ENCODE peak calls at places on chromosomes 2 and 18, in ten cellular contexts. E is neural progenitor cell, Q is astrocyte, W is lower lobe of right lung, D is fibroblast of lung, K is left ventricle myocardium inferior, S is right lobe of liver, L is Peyer's patch, A is mammary epithelial cell, V is psoas muscle. I is an unnamed sample.

GRCh38 chr18:78642561-78643398 is 336.8 kb upstream of the SALL3 start:
- DNase-seq in E (peak; percentile 20), Q (no peak), W (no peak), D (no peak), K (no peak), S (no peak), L (no peak), A (no peak), V (no peak), I (no peak)

GRCh38 chr2:142100967-142101366 is 29.8 kb downstream of the LRP1B start:
- DNase-seq in E (no peak), Q (no peak), W (no peak), D (peak; percentile 12), K (no peak), S (no peak), L (no peak), A (peak; percentile 30), V (no peak), I (no peak)

GRCh38 chr18:23277399-23277798 is 142.1 kb downstream of the CABLES1 start:
- DNase-seq in E (no peak), Q (no peak), W (no peak), D (no peak), K (no peak), S (no peak), L (no peak), A (peak; percentile 63), V (no peak), I (no peak)

GRCh38 chr18:46641917-46642316 is 15.1 kb downstream of the LOXHD1 start:
- DNase-seq in E (no peak), Q (no peak), W (no peak), D (peak; percentile 12), K (no peak), S (no peak), L (no peak), A (no peak), V (no peak), I (no peak)

GRCh38 chr2:167940361-167940744 is 307.0 kb downstream of the STK39 start:
- DNase-seq in E (no peak), Q (no peak), W (no peak), D (no peak), K (no peak), S (no peak), L (no peak), A (no peak), V (no peak), I (no peak)

GRCh38 chr18:63829886-63830285 is 54.7 kb downstream of the SERPINB7 start:
- DNase-seq in E (no peak), Q (no peak), W (no peak), D (no peak), K (no peak), S (no peak), L (no peak), A (no peak), V (no peak), I (no peak)

GRCh38 chr2:27471961-27472360 is 17.6 kb downstream of the IFT172 start:
- DNase-seq in E (no peak), Q (no peak), W (no peak), D (no peak), K (no peak), S (no peak), L (no peak), A (no peak), V (no peak), I (no peak)

GRCh38 chr2:150997702-150998480 is 263.8 kb downstream of the RBM43 start:
- DNase-seq in E (no peak), Q (no peak), W (no peak), D (no peak), K (no peak), S (no peak), L (no peak), A (no peak), V (no peak), I (no peak)

GRCh38 chr2:19881866-19882265 is 19.9 kb downstream of the TTC32 start:
- DNase-seq in E (no peak), Q (no peak), W (no peak), D (no peak), K (no peak), S (no peak), L (no peak), A (no peak), V (no peak), I (no peak)

GRCh38 chr2:54704238-54704637 is 19.2 kb upstream of the EML6 start:
- DNase-seq in E (no peak), Q (no peak), W (no peak), D (no peak), K (no peak), S (no peak), L (no peak), A (no peak), V (no peak), I (no peak)

GRCh38 chr2:18065264-18065663 is 186.8 kb downstream of the KCNS3 start:
- DNase-seq in E (no peak), Q (no peak), W (no peak), D (no peak), K (no peak), S (no peak), L (no peak), A (no peak), V (no peak), I (no peak)

GRCh38 chr2:18063826-18064485 is 185.5 kb downstream of the KCNS3 start:
- DNase-seq in E (no peak), Q (peak; percentile 10), W (no peak), D (peak; percentile 17), K (no peak), S (no peak), L (no peak), A (no peak), V (no peak), I (no peak)

GRCh38 chr2:18066894-18067293 is 188.4 kb downstream of the KCNS3 start:
- DNase-seq in E (no peak), Q (no peak), W (no peak), D (no peak), K (no peak), S (no peak), L (no peak), A (no peak), V (no peak), I (no peak)

GRCh38 chr2:18061717-18062116 is 183.2 kb downstream of the KCNS3 start:
- DNase-seq in E (peak; percentile 48), Q (no peak), W (no peak), D (no peak), K (no peak), S (no peak), L (no peak), A (no peak), V (no peak), I (no peak)

GRCh38 chr2:18062892-18063291 is 184.4 kb downstream of the KCNS3 start:
- DNase-seq in E (no peak), Q (peak; percentile 16), W (no peak), D (peak; percentile 23), K (peak; percentile 23), S (no peak), L (no peak), A (no peak), V (no peak), I (no peak)
- H3K27ac ChIP-seq in E (no peak overlapping the region), Q (no peak overlapping the region), W (peak overlapping the region; percentile 64), D (no peak overlapping the region), K (peak overlapping the region; percentile 77), S (no peak overlapping the region), L (no peak overlapping the region), A (no peak overlapping the region), V (no peak overlapping the region), I (no peak overlapping the region)

DNA sequence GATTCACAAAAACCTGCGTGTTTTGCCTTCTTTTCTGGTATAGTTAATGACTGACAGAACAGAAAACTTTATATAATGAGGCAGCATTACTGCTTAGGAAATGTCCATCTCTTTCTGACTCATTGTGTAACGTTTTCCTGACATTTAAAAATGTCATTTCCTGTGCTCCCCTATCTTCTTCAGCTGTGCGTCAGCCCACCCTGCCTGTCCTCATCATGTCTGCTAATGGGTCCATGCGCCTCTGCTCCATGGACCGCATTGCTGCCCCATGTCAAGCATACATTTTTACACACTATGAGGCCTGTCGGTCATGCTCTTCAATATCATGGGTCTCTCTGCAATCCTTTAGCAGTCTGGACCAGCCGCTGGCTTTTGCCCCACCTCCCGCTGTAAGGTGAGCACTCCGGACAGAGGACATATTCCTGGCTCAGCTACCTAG is 234.3 kb downstream of the CDCA7 start:
- DNase-seq in E (no peak), Q (peak; percentile 27), W (no peak), D (peak; percentile 46), K (no peak), S (no peak), L (no peak), A (no peak), V (no peak), I (no peak)
- H3K4me3 ChIP-seq in E (no peak overlapping the region), Q (no peak overlapping the region), W (no peak overlapping the region), D (no peak overlapping the region), K (no peak overlapping the region), S (no peak overlapping the region), L (no peak overlapping the region), A (no peak overlapping the region), V (peak overlapping the region; percentile 60), I (no peak overlapping the region)

DNA sequence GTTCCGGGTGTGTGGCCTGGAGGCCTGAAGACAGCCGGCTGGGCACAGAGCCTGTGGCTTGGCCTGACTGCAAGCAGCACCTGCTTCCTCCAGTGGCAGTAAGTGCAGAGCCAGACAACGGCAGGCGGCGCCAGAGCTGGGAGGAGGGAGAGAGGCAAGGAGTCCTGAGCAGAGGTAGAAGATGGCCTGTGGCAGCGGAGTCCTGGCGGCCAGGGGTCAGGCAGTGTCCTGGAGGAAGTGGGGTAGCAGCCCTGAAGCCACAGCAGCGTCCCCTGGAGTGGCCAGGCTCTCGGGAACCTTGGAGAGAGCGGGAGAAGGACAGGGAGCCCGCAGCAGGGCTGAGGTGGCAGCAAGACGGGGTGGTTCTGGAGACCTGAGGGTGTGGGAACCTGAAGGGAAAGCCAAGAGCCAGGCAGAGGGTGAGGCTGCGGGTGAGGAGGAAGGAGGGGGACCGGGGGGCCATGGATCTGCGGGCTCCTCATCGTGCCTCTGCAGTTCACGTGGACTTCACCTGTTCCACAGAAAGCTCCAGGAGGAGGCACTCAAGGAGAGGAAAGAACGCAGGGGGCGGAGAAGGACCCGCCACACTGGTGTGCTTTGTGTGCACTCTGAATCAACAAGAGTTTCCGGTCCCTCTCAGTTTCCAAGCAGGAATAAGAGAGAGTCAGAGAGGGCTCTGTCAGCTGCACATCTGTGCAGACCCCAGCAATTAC is 85.9 kb downstream of the USP40 start:
- DNase-seq in E (peak; percentile 27), Q (peak; percentile 55), W (peak; percentile 90), D (peak; percentile 70), K (no peak), S (no peak), L (peak; percentile 64), A (no peak), V (peak; percentile 82), I (peak; percentile 85)
- TF ChIP-seq CTCF in E (no peak), Q (no peak), W (peak; percentile 36), D (no peak), K (no peak), S (no peak), L (peak; percentile 24), A (peak; percentile 39), V (peak; percentile 41), I (no peak)

DNA sequence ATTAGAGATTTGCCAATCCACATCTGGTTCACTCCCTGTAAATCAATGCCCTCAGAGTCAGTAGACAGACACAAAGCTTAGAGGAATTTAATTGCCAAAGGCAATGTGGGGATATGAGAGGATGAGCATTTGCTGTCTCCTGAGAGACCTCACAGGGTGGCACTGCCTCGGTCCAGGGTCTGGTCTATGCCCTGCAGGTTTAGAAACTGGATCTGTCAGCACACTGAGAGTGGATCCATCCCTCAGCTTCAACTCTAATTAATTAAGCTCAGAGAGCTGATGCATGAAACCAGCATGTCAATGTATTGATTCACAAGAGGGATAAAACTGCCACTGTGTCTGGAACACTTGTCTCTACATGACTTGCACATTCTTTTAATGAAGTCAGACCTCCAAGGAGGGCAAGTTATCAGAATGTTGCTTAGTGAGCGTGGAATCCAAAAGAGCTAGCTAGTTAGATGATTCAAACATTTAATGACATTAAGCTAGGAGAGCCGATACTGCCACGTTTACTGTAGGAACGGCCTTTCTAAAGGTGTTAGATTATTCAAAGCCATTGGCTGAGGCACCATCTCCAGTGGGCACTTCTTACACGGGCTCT is 22.5 kb upstream of the POLE4 start:
- DNase-seq in E (no peak), Q (peak; percentile 46), W (no peak), D (peak; percentile 56), K (no peak), S (no peak), L (no peak), A (peak; percentile 90), V (no peak), I (no peak)
- H3K27ac ChIP-seq in E (no peak overlapping the region), Q (no peak overlapping the region), W (no peak overlapping the region), D (no peak overlapping the region), K (no peak overlapping the region), S (no peak overlapping the region), L (no peak overlapping the region), A (peak overlapping the region; percentile 85), V (no peak overlapping the region), I (no peak overlapping the region)

I was measured in left lung.